ENCODE peak calls at places on chromosome 15, in four cellular contexts. F, I, M and C are unnamed samples.

GRCh38 chr15:26126070-26126469 is 262.9 kb upstream of the ATP10A start:
- DNase-seq in F (no peak), I (no peak), M (no peak), C (no peak)

GRCh38 chr15:52183562-52184173 is 7.5 kb downstream of the GNB5 start:
- DNase-seq in F (peak), I (peak), M (peak), C (peak)

GRCh38 chr15:42088801-42089640 is 5.3 kb downstream of the PLA2G4D start:
- DNase-seq in F (no peak), I (no peak), M (no peak), C (no peak)

GRCh38 chr15:55766676-55767075 is 23.7 kb upstream of the PRTG start:
- DNase-seq in F (no peak), I (no peak), M (no peak), C (no peak)

GRCh38 chr15:78046796-78047341 is 30.6 kb downstream of the TBC1D2B start:
- DNase-seq in F (no peak), I (no peak), M (no peak), C (peak)

GRCh38 chr15:43775411-43775965 is 1.3 kb downstream of the ELL3 start:
- DNase-seq in F (peak), I (peak), M (peak), C (peak)

GRCh38 chr15:48800811-48801460 is 9.9 kb downstream of the CEP152 start:
- DNase-seq in F (no peak), I (no peak), M (no peak), C (peak)

GRCh38 chr15:74443100-74443909 is 9.5 kb upstream of the SEMA7A start:
- DNase-seq in F (no peak), I (no peak), M (peak), C (no peak)

GRCh38 chr15:37054336-37054735 is 46.0 kb downstream of the MEIS2 start:
- DNase-seq in F (no peak), I (no peak), M (no peak), C (no peak)

GRCh38 chr15:43230640-43231115 is 9.9 kb upstream of the EPB42 start:
- DNase-seq in F (no peak), I (no peak), M (no peak), C (no peak)

GRCh38 chr15:99062226-99062625 is 42.7 kb upstream of the SYNM start:
- DNase-seq in F (no peak), I (no peak), M (no peak), C (no peak)

GRCh38 chr15:22949074-22949547 is 31.1 kb downstream of the CYFIP1 start:
- DNase-seq in F (peak), I (no peak), M (peak), C (peak)

GRCh38 chr15:98689431-98689861 is 41.1 kb downstream of the IGF1R start:
- DNase-seq in F (no peak), I (no peak), M (no peak), C (peak)

GRCh38 chr15:62164500-62165028 is 521 bp downstream of the C2CD4B start:
- DNase-seq in F (peak), I (peak), M (peak), C (no peak)
- TF ChIP-seq CTCF in F (no peak), I (peak), M (no peak), C (no peak)

DNA sequence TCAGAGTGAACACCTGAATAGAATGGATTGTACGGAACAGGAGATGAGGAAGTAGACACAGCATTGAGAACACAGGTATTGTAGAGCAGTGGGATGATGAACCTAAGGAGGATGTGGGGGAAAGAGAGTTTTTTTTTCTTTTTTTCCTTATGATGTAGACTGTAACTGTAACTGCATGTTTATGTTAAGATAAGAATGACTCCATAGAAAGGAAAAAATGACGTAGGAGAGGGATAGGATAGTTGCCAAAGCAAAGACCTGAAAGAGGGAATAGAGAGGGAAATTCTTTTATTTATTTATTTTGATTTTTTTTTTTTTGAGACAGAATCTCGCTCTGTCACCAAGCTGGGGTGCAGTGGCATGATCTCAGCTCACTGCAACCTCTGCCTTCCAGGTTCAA is 33.2 kb downstream of the APH1B start:
- DNase-seq in F (no peak), I (no peak), M (no peak), C (no peak)
- TF ChIP-seq CTCF in F (no peak), I (no peak), M (no peak), C (no peak)

DNA sequence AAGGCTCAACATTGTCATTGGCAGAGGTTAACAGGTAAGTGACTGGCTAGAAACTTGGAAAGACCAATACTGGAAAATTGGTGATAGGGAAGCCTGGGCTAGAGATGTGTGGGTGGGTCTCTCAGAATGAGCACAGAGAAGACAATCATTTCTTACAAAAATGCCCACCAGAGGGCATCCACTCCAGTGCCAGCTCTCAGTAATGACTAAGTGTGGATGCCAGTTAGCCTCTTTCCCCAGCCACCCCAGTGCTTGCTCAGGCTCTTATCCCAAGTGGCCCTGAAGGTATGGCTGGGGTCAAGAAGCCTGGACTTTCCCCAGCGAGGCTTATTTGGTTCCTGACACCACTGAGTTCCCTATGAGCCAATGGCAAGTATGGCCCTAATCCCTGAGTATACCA is 115.9 kb upstream of the ST8SIA2 start:
- DNase-seq in F (peak), I (peak), M (peak), C (peak)
- TF ChIP-seq CTCF in F (peak), I (peak), M (peak), C (peak)

GRCh38 chr15:69903476-69904295 is 194.0 kb downstream of the TLE3 start:
- DNase-seq in F (no peak), I (no peak), M (no peak), C (no peak)

GRCh38 chr15:69904296-69904560 is 193.5 kb downstream of the TLE3 start:
- DNase-seq in F (no peak), I (no peak), M (no peak), C (no peak)

GRCh38 chr15:69908518-69909420 is 188.9 kb downstream of the TLE3 start:
- DNase-seq in F (no peak), I (no peak), M (no peak), C (no peak)

GRCh38 chr15:69908060-69908459 is 189.7 kb downstream of the TLE3 start:
- DNase-seq in F (no peak), I (no peak), M (no peak), C (no peak)

GRCh38 chr15:69906256-69907185 is 191.2 kb downstream of the TLE3 start:
- DNase-seq in F (no peak), I (no peak), M (no peak), C (peak)
- TF ChIP-seq CTCF in F (no peak), I (no peak), M (no peak), C (no peak)

DNA sequence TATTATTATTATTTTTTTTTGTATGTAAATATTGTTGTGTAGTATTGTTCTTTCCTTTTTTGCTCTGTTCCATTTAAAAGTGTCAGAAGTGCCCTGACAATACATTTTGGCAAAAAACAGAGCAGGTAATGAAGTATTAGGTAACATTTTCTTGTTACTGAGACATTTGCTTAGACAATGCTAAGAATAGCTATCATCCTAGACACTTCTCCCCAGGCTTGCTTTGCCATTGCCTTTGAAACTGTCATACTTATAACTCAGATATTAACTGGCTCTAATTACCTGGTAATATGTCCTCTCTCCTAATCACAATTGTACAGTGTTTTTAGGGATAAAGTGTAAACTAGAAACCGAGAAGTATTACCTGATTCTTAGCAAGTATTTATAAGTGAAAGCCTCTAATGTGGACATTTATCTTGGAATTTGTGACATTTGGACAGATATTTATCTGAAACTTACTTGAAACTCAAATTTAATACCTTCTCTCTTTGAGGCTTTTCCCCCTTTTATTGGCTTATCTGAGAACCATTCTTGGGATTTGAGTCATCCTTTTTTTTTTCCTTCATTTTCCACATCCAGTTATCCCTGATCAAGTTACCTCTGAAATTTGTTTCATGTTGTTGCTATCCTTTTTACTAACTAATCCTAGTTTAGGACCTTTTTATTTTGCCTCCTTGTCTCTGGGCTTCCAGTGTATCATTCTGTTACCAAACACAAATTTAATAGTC is 13.1 kb downstream of the ARIH1 start:
- DNase-seq in F (no peak), I (no peak), M (no peak), C (no peak)
- TF ChIP-seq CTCF in F (no peak), I (no peak), M (no peak), C (no peak)

GRCh38 chr15:81378438-81378837 is 4.4 kb upstream of the TMC3 start:
- DNase-seq in F (no peak), I (no peak), M (no peak), C (no peak)
- TF ChIP-seq CTCF in F (no peak), I (no peak), M (no peak), C (no peak)

DNA sequence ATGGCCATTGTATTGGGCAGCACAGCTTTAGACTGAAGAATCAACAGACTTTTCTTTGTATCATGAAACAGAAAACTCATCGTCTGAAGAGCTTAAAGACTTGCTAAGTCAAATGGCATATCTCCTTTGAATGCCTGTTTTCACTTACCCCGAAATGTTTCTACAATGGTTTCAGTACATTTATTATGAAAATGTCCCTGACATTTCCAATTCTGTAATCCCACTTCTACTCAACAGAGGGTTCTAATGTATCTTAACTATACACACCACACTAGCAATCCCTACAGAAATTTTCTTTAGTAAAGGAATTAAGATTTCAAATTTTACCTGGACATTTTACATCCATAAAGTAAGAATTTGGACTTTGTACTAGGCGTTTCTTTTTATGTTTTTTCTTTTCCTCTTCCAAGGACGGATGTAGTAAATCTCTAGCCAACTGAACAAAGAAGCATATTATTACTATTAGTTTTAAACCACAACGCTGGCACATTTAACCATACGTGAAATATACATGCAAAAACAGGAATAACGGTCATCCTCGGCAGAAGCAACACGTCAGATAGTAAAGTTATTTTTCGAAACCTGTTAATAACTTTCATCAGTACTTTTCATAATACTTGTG is 1.1 kb downstream of the RPS27L start:
- DNase-seq in F (no peak), I (no peak), M (peak), C (no peak)
- TF ChIP-seq CTCF in F (no peak), I (no peak), M (no peak), C (no peak)

DNA sequence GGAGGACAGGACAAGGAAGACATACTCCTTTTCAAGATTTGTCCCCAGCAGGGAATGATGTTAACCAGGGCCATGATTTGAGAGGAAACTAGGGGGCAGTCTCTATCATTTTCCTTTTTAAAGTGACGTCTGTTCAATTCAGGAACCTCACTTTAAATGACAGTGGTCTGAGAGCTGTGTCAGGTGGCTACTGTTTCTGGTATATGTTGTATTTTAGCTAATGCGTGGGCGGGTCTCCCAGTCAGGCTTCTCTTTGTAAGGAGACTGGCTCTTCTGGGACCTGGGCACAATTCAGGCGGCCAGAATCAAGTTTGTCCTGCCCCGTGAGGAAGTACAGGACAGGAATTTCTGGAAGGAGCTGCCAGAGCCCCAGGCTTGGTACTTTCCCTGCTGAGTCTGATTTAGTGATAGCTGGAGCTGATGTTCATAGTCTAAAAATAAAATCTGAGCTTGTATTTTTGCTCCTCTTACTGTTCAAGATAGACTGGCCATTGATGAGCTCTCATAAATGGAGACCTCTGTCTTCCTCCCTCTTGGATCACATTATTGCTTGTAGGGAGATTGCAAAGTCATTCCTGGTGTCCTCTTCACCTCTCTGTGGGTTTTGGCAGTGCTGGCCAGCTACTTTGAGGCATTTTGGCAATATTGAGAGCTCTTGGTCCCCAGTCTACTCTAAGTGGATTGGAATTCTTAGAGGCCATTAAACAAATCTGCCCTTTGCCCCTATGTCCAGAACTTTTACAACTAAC is 25.6 kb downstream of the SQOR start:
- DNase-seq in F (no peak), I (no peak), M (no peak), C (no peak)
- TF ChIP-seq CTCF in F (no peak), I (peak), M (peak), C (no peak)

GRCh38 chr15:89081878-89082277 is 6.4 kb upstream of the ABHD2 start:
- DNase-seq in F (no peak), I (no peak), M (no peak), C (no peak)
- TF ChIP-seq CTCF in F (no peak), I (no peak), M (no peak), C (no peak)

GRCh38 chr15:39582286-39582976 is 1.6 kb downstream of the THBS1 start:
- DNase-seq in F (no peak), I (no peak), M (no peak), C (peak)

GRCh38 chr15:39582977-39583585 is 2.2 kb downstream of the THBS1 start:
- DNase-seq in F (no peak), I (no peak), M (no peak), C (no peak)

GRCh38 chr15:39584662-39585393 is 3.9 kb downstream of the THBS1 start:
- DNase-seq in F (no peak), I (no peak), M (no peak), C (no peak)

GRCh38 chr15:39584266-39584659 is 3.4 kb downstream of the THBS1 start:
- DNase-seq in F (no peak), I (no peak), M (no peak), C (no peak)

GRCh38 chr15:39583586-39584265 is 2.8 kb downstream of the THBS1 start:
- DNase-seq in F (peak), I (peak), M (peak), C (peak)
- TF ChIP-seq CTCF in F (peak), I (peak), M (peak), C (peak)